ENCODE peak calls at places on chromosome 17, in ten cellular contexts. T is OCI-LY7, R is hepatocyte, N is Panc1, U is tibial artery, E is tibial nerve, Z is GM23338, V is AG09309, H is neural progenitor cell, A is heart right ventricle. Y is an unnamed sample.

GRCh38 chr17:76869878-76870714 is 1.9 kb downstream of the MGAT5B start:
- DNase-seq in T (no peak), R (peak), N (no peak), U (no peak), E (no peak), Z (peak), V (no peak), H (peak), A (no peak), Y (no peak)

GRCh38 chr17:55641559-55642160 is 81.0 kb downstream of the TMEM100 start:
- DNase-seq in T (peak), R (peak), N (no peak), U (peak), E (peak), Z (peak), V (peak), H (peak), A (peak), Y (peak)

GRCh38 chr17:13735444-13735843 is 133.7 kb upstream of the HS3ST3A1 start:
- DNase-seq in T (no peak), R (no peak), N (no peak), U (no peak), E (no peak), Z (peak), V (no peak), H (peak), A (no peak), Y (no peak)

GRCh38 chr17:66398617-66399016 is 96.2 kb downstream of the PRKCA start:
- DNase-seq in T (no peak), R (no peak), N (no peak), U (no peak), E (no peak), Z (no peak), V (no peak), H (no peak), A (no peak), Y (no peak)

GRCh38 chr17:80931421-80932265 is 60.0 kb upstream of the CHMP6 start:
- DNase-seq in T (no peak), R (peak), N (no peak), U (no peak), E (no peak), Z (peak), V (peak), H (peak), A (no peak), Y (peak)

GRCh38 chr17:80870401-80870800 is 121.2 kb upstream of the CHMP6 start:
- DNase-seq in T (no peak), R (no peak), N (no peak), U (no peak), E (no peak), Z (no peak), V (no peak), H (no peak), A (no peak), Y (no peak)

GRCh38 chr17:58302171-58302918 is 21.6 kb upstream of the MPO start:
- DNase-seq in T (peak), R (no peak), N (no peak), U (peak), E (no peak), Z (no peak), V (no peak), H (no peak), A (no peak), Y (no peak)

GRCh38 chr17:10357768-10358167 is 15.0 kb downstream of the MYH13 start:
- DNase-seq in T (peak), R (peak), N (no peak), U (no peak), E (no peak), Z (peak), V (no peak), H (peak), A (no peak), Y (no peak)

GRCh38 chr17:19016297-19016696 is 11.7 kb upstream of the FAM83G start:
- DNase-seq in T (no peak), R (no peak), N (no peak), U (no peak), E (no peak), Z (no peak), V (no peak), H (no peak), A (no peak), Y (no peak)

GRCh38 chr17:40177275-40177874 is at the start of gene RAPGEFL1:
- DNase-seq in T (no peak), R (peak), N (no peak), U (peak), E (peak), Z (peak), V (no peak), H (peak), A (peak), Y (no peak)

GRCh38 chr17:18182190-18182977 is 1.2 kb upstream of the ALKBH5 start:
- DNase-seq in T (no peak), R (peak), N (no peak), U (peak), E (no peak), Z (peak), V (no peak), H (peak), A (peak), Y (no peak)

GRCh38 chr17:17628388-17629008 is 37.0 kb upstream of the PEMT start:
- DNase-seq in T (peak), R (no peak), N (no peak), U (no peak), E (no peak), Z (no peak), V (no peak), H (no peak), A (no peak), Y (no peak)

GRCh38 chr17:39939588-39940419 is 12.3 kb downstream of the LRRC3C start:
- DNase-seq in T (peak), R (peak), N (no peak), U (no peak), E (no peak), Z (peak), V (peak), H (peak), A (peak), Y (peak)

GRCh38 chr17:77449908-77450741 is 309.4 kb downstream of the SEC14L1 start:
- DNase-seq in T (peak), R (peak), N (no peak), U (peak), E (peak), Z (peak), V (no peak), H (peak), A (peak), Y (no peak)

GRCh38 chr17:6163632-6164319 is 93.6 kb downstream of the WSCD1 start:
- DNase-seq in T (no peak), R (peak), N (no peak), U (no peak), E (no peak), Z (no peak), V (no peak), H (no peak), A (no peak), Y (no peak)

GRCh38 chr17:2695961-2696760 is 15.4 kb downstream of the CLUH start:
- DNase-seq in T (no peak), R (no peak), N (no peak), U (peak), E (no peak), Z (no peak), V (no peak), H (no peak), A (no peak), Y (no peak)

GRCh38 chr17:59844884-59845594 is 47.7 kb downstream of the TUBD1 start:
- DNase-seq in T (no peak), R (peak), N (no peak), U (no peak), E (no peak), Z (no peak), V (no peak), H (no peak), A (no peak), Y (no peak)

GRCh38 chr17:52106638-52107261 is 51.8 kb downstream of the CA10 start:
- DNase-seq in T (peak), R (peak), N (peak), U (peak), E (peak), Z (peak), V (no peak), H (peak), A (peak), Y (no peak)

GRCh38 chr17:65551641-65552040 is 9.8 kb downstream of the AXIN2 start:
- DNase-seq in T (no peak), R (no peak), N (no peak), U (no peak), E (no peak), Z (no peak), V (no peak), H (no peak), A (no peak), Y (no peak)

GRCh38 chr17:82097187-82097918 is 683 bp downstream of the FASN start:
- DNase-seq in T (peak), R (peak), N (no peak), U (no peak), E (no peak), Z (peak), V (peak), H (peak), A (peak), Y (no peak)

GRCh38 chr17:81239714-81240555 is 817 bp downstream of the NDUFAF8 start:
- DNase-seq in T (peak), R (peak), N (no peak), U (no peak), E (no peak), Z (peak), V (no peak), H (peak), A (no peak), Y (no peak)

GRCh38 chr17:47423406-47424295 is 99.9 kb downstream of the EFCAB13 start:
- DNase-seq in T (no peak), R (peak), N (no peak), U (no peak), E (no peak), Z (peak), V (no peak), H (peak), A (peak), Y (no peak)
- H3K4me3 ChIP-seq in T (no peak), R (peak), N (peak), U (peak), E (peak), Z (peak), V (peak), H (peak), A (peak), Y (peak)

DNA sequence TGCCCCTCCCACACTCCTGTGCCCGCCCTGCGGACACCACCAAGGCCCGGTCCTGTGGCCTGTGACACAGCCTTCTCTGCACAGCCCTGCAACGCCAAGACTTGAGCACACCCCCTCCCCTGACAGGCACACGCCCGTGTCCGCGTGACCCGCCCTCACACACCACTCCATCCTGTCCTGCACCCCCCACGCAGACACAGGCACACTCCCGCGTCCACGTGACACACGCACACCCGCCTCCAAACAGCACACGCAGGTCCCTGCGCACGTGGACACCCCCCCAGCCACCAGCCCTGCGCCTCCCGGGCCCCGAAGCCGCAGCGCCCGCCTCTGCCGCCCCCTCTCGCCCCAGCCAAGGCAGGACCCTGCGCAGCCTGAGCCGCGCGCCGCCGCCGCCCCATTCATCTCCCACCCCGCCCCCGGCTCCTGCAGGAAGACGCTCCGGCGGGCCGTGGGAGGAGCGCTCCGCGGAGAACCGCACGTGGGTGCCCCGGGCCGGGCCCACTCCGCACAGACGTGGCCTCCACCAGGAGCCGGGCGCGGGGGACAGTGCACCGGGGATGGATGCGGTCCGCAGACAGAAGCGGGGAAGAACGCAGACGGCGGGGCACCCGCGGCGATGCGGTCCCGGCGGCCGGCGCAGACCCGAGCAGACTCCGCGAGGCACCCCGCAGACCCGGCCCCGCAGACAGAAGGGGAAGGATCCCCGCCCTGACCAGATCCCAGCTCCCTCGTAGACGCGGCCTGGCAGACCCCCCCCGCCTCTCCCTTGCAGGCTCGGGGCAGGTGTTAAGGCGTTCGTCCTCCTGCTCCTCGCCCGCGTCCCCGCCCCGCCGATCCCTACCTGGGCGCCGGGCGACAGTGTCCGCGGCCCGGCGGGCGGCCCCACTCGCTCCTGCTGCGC is 506 bp downstream of the CAMKK1 start:
- DNase-seq in T (peak), R (peak), N (no peak), U (peak), E (peak), Z (peak), V (no peak), H (peak), A (peak), Y (no peak)
- TF ChIP-seq CTCF in T (peak), R (peak), N (no peak), U (no peak), E (no peak), Z (no peak), V (no peak), H (peak), A (peak), Y (no peak)

GRCh38 chr17:8628172-8628571 is 2.4 kb downstream of the MYH10 start:
- DNase-seq in T (no peak), R (no peak), N (no peak), U (no peak), E (no peak), Z (no peak), V (no peak), H (peak), A (no peak), Y (no peak)
- H3K4me3 ChIP-seq in T (no peak), R (peak), N (no peak), U (peak), E (no peak), Z (peak), V (no peak), H (peak), A (no peak), Y (peak)

GRCh38 chr17:37438141-37438540 is 31.5 kb downstream of the TADA2A start:
- DNase-seq in T (peak), R (no peak), N (no peak), U (no peak), E (no peak), Z (peak), V (no peak), H (no peak), A (no peak), Y (no peak)
- TF ChIP-seq CTCF in T (peak), R (peak), N (peak), U (no peak), E (no peak), Z (peak), V (peak), H (peak), A (peak), Y (no peak)

GRCh38 chr17:47663997-47664941 is 14.6 kb downstream of the KPNB1 start:
- DNase-seq in T (peak), R (peak), N (peak), U (peak), E (peak), Z (peak), V (no peak), H (peak), A (peak), Y (no peak)

GRCh38 chr17:47654991-47655390 is 5.3 kb downstream of the KPNB1 start:
- DNase-seq in T (no peak), R (no peak), N (no peak), U (no peak), E (no peak), Z (no peak), V (no peak), H (no peak), A (peak), Y (no peak)

GRCh38 chr17:47665655-47666054 is 15.9 kb downstream of the KPNB1 start:
- DNase-seq in T (no peak), R (no peak), N (no peak), U (no peak), E (no peak), Z (no peak), V (peak), H (no peak), A (no peak), Y (no peak)

GRCh38 chr17:47660064-47660492 is 10.4 kb downstream of the KPNB1 start:
- DNase-seq in T (peak), R (no peak), N (no peak), U (no peak), E (no peak), Z (no peak), V (no peak), H (no peak), A (no peak), Y (no peak)
- H3K4me3 ChIP-seq in T (peak), R (no peak), N (no peak), U (no peak), E (no peak), Z (no peak), V (no peak), H (no peak), A (no peak), Y (no peak)

GRCh38 chr17:41329279-41329925 is 13.9 kb upstream of the KRTAP17-1 start:
- DNase-seq in T (peak), R (peak), N (no peak), U (no peak), E (peak), Z (peak), V (peak), H (peak), A (no peak), Y (no peak)
- TF ChIP-seq CTCF in T (peak), R (peak), N (peak), U (peak), E (peak), Z (peak), V (peak), H (peak), A (peak), Y (peak)

GRCh38 chr17:75241996-75242460 is 19.4 kb downstream of the GGA3 start:
- DNase-seq in T (no peak), R (no peak), N (no peak), U (no peak), E (peak), Z (no peak), V (no peak), H (no peak), A (no peak), Y (no peak)
- H3K4me3 ChIP-seq in T (no peak), R (no peak), N (no peak), U (no peak), E (no peak), Z (no peak), V (no peak), H (no peak), A (no peak), Y (no peak)

GRCh38 chr17:38402897-38403296 is 25.4 kb upstream of the ARHGAP23 start:
- DNase-seq in T (no peak), R (no peak), N (no peak), U (no peak), E (no peak), Z (peak), V (no peak), H (no peak), A (no peak), Y (no peak)
- TF ChIP-seq CTCF in T (peak), R (no peak), N (no peak), U (no peak), E (no peak), Z (peak), V (no peak), H (peak), A (no peak), Y (no peak)

DNA sequence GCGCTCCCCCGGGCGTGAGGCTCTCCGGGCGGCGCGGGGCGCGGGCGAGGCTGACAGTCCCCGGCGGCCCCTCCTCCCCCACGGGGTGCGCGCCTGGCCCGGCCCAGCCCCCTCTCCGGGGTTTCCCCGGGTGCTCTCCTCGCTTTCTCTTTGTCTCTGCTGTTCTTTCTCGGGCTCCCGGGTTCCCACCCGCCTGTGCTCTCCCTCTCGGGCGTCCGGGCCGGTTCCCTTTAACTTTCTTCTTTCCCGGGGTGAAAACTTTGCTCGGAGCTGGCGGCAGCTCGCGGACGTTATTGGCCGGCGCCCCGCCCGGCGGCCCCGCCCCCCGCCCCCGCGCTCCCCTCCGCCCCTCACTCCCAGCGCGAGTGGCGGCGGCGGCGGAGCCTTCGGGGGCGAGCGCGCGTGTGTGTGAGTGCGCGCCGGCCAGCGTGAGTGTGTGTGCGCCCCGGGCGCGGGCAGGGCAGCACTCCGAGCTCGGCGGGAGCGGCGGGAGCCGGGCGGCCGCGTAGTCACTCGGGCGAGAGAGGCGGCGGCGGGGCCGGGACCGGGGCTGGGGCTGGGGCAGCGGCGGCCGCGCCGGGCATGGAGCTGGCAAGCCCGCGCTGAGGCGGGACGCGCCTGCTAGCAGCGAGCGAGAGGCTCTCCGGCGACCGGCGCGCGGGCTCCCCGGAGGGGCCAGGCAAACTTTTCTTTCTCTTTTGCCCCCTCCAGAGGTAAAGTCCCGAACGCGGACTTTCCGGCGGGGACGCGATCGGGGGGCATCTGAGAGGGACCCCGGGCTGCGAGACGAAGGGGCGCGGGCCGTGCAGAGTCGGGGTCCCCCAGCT is at the start of gene NTN1:
- DNase-seq in T (peak), R (peak), N (no peak), U (peak), E (peak), Z (peak), V (no peak), H (peak), A (peak), Y (no peak)
- H3K4me3 ChIP-seq in T (peak), R (peak), N (peak), U (peak), E (peak), Z (peak), V (peak), H (peak), A (peak), Y (peak)

GRCh38 chr17:20223808-20224328 is 214.7 kb downstream of the SPECC1 start:
- DNase-seq in T (no peak), R (no peak), N (no peak), U (no peak), E (no peak), Z (no peak), V (no peak), H (no peak), A (no peak), Y (no peak)
- TF ChIP-seq CTCF in T (no peak), R (peak), N (no peak), U (no peak), E (no peak), Z (no peak), V (no peak), H (peak), A (no peak), Y (no peak)

Y was measured in AG04449.